ENCODE peak calls at places on chromosomes 12 and 14, in nine cellular contexts. Z is transverse colon, I is A549, S is ovary, F is IMR-90, E is stomach, N is adrenal gland, O is H1, H is breast epithelium. X is an unnamed sample. For H3K4me1, the result is how much of the 10 kb centered on the place peaks cover.

GRCh38 chr12:19945559-19946485 is 422.5 kb upstream of the PDE3A start:
- DNase-seq in E (no peak), S (no peak), Z (no peak), I (peak), O (no peak), N (no peak), F (peak), H (no peak), X (no peak)

GRCh38 chr12:64691227-64691792 is 67.9 kb downstream of the GNS start:
- DNase-seq in E (no peak), I (no peak), F (no peak), N (no peak), S (no peak), H (no peak), Z (no peak), O (no peak), X (no peak)

GRCh38 chr14:92352158-92352985 is 29.4 kb downstream of the SLC24A4 start:
- DNase-seq in E (no peak), I (peak), Z (no peak), O (peak), S (no peak), H (no peak), F (no peak), N (no peak), X (no peak)

GRCh38 chr14:92074555-92074954 is 31.8 kb downstream of the ATXN3 start:
- DNase-seq in I (no peak), H (no peak), E (no peak), Z (no peak), N (no peak), O (no peak), S (no peak), F (peak), X (no peak)

GRCh38 chr14:104610749-104611310 is 6.3 kb upstream of the TMEM179 start:
- DNase-seq in F (no peak), O (no peak), I (no peak), E (peak), H (peak), N (no peak), Z (no peak), S (no peak), X (no peak)

GRCh38 chr12:96493101-96493500 is 3.7 kb downstream of the CFAP54 start:
- DNase-seq in S (no peak), F (peak), H (no peak), Z (no peak), N (no peak), E (no peak), O (no peak), I (no peak), X (no peak)

GRCh38 chr14:69780092-69780491 is 13.2 kb downstream of the SRSF5 start:
- DNase-seq in F (no peak), S (no peak), H (no peak), I (no peak), O (no peak), E (no peak), Z (no peak), N (no peak), X (no peak)

GRCh38 chr12:94180558-94181296 is 32.4 kb downstream of the PLXNC1 start:
- DNase-seq in I (no peak), H (no peak), S (no peak), F (no peak), N (no peak), E (no peak), Z (no peak), O (no peak), X (no peak)

GRCh38 chr14:26606729-26607128 is 8.9 kb upstream of the NOVA1 start:
- DNase-seq in I (no peak), Z (no peak), S (no peak), F (peak), E (no peak), N (no peak), H (no peak), O (no peak), X (no peak)

GRCh38 chr12:75704664-75705063 is 193.3 kb upstream of the KRR1 start:
- DNase-seq in S (no peak), O (no peak), E (no peak), F (peak), Z (no peak), N (no peak), H (no peak), I (no peak), X (no peak)
- TF ChIP-seq POLR2A in S (no peak), O (no peak), E (no peak), F (no peak), Z (no peak), N (no peak), H (no peak), I (no peak), X (no peak)

GRCh38 chr14:105917933-105918436 is 391.6 kb downstream of the TMEM121 start:
- DNase-seq in H (peak), S (no peak), O (no peak), F (no peak), N (no peak), E (no peak), Z (no peak), I (no peak), X (no peak)

GRCh38 chr14:105918496-105919262 is 392.3 kb downstream of the TMEM121 start:
- DNase-seq in Z (no peak), O (no peak), S (no peak), I (no peak), H (peak), N (no peak), F (no peak), E (no peak), X (no peak)

GRCh38 chr14:105914738-105915385 is 388.5 kb downstream of the TMEM121 start:
- DNase-seq in I (no peak), N (no peak), E (no peak), Z (no peak), O (no peak), S (no peak), H (no peak), F (no peak), X (no peak)

GRCh38 chr14:105924951-105925591 is 398.7 kb downstream of the TMEM121 start:
- DNase-seq in O (no peak), S (no peak), N (no peak), H (no peak), Z (no peak), I (no peak), E (no peak), F (no peak), X (no peak)

DNA sequence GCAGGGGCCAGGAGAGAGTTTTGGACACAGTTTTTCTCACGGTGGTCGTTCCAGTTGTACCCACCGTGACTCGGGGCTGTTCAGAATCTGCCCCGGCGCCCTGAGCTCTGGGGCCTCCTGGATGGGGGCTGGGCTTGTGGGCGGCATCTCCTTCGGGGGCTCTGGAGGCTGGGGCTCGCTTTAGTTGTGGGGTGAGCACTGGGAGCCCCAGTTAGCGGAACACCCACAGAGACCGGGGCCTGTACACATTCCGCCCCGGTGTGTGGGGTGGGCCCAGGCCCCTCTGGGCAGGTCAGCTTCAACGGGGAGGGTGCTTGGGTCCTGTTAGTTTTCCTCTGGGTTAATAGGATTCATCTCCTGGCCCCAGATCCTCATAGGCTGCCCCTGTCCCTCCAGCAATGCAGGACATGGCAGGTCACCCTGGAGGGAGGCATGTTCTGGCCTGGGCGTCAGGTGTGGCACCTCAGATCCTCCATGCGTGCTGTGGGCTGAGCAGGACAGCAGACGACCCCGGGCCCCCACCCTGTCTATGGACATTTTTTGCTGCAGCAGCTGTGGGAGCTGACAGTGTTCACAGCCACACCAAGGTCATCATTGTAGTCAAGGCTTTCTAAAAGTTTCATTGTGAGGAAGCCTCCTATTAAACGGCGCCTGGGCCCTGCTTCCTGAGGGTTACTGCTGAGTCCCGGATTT is 393.2 kb downstream of the TMEM121 start:
- DNase-seq in F (no peak), H (peak), N (no peak), I (no peak), S (no peak), O (no peak), Z (no peak), E (no peak), X (no peak)
- H3K4me1 ChIP-seq in F (under half), H (under half), N (under half), I (under half), S (under half), O (under half), Z (under half), E (under half), X (under half)

DNA sequence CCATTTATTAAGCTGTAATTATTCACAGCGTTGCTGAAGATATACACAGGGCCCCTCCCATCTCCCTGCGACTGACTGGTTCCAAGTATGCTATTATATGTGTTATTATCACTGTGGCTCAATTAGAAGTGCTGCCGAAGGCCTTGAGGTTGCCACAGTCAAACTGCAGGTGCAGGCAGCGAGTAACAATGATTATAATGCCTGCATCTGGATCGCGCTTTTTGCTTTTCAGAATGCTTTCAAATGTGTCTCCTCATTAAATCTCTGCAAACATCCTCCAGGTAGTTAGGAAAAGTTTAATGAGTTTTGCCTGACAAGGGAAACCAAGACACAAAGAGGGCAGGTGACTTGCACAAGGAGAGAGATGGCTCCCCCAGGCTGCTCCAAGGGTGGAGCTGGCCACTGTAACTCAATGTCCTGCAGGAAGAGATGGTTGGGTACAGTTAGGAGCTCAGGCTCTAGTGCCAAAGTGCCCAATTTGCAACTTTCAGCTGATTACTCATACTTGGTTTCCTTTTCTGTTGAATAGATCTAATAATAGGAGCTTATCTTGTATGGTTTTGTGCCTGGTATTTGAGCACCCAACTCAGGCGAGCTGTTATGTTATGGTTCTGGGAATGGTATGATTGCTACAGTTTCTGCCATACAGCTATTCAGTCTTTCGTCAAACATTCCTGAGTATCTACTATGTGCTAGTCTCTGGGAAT is 1.7 kb upstream of the SYNE3 start:
- DNase-seq in Z (no peak), N (no peak), I (no peak), O (no peak), F (peak), E (no peak), S (no peak), H (no peak), X (no peak)
- H3K27ac ChIP-seq in Z (peak), N (no peak), I (no peak), O (no peak), F (no peak), E (peak), S (no peak), H (peak), X (peak)

GRCh38 chr14:100306506-100307214 is 416 bp upstream of the SLC25A29 start:
- DNase-seq in F (peak), I (peak), H (peak), O (no peak), E (peak), S (peak), Z (peak), N (peak), X (peak)
- TF ChIP-seq POLR2A in F (peak), I (peak), H (peak), O (no peak), E (no peak), S (peak), Z (peak), N (peak), X (peak)

GRCh38 chr12:46390881-46391280 is 18.3 kb upstream of the SLC38A2 start:
- DNase-seq in Z (no peak), E (no peak), H (no peak), O (no peak), F (no peak), S (no peak), I (no peak), N (no peak), X (no peak)

GRCh38 chr12:46388427-46388992 is 15.9 kb upstream of the SLC38A2 start:
- DNase-seq in E (no peak), S (no peak), O (no peak), H (no peak), N (no peak), F (peak), Z (no peak), I (no peak), X (no peak)

GRCh38 chr12:46389130-46389616 is 16.6 kb upstream of the SLC38A2 start:
- DNase-seq in N (peak), F (peak), S (no peak), Z (no peak), I (no peak), E (no peak), H (no peak), O (no peak), X (peak)

GRCh38 chr12:46390304-46390703 is 17.7 kb upstream of the SLC38A2 start:
- DNase-seq in I (no peak), F (no peak), S (no peak), Z (no peak), O (no peak), H (no peak), N (no peak), E (no peak), X (no peak)

DNA sequence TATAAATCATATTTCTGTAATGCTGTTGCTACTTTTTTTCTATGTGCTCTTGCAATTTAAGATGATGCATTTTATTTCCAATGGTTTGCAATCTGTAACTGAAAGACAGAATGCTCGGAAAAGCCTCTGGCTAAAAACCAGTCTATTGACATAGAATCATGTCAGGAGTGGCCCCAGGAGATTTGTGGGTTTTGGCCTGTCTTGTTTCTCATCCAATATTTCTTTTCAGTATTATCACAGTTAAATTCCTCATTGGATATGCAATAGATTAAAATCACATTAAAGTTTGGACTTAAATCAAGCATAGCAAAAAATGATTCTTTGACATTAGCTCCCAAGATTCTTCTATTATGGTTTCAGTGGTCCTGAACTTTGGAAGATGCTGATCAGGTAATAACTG is 19.1 kb upstream of the SLC38A2 start:
- DNase-seq in S (no peak), Z (no peak), O (no peak), F (no peak), I (no peak), E (no peak), H (no peak), N (no peak), X (peak)
- H3K4me1 ChIP-seq in S (under half), Z (under half), O (under half), F (under half), I (half or more), E (under half), H (under half), N (under half), X (under half)

GRCh38 chr12:90953956-90954421 is 987 bp downstream of the CCER1 start:
- DNase-seq in I (peak), N (no peak), O (peak), E (no peak), H (no peak), F (no peak), S (no peak), Z (no peak), X (no peak)

GRCh38 chr12:90951418-90952110 is 3.4 kb downstream of the CCER1 start:
- DNase-seq in N (no peak), O (no peak), S (no peak), I (no peak), Z (no peak), H (no peak), E (no peak), F (no peak), X (no peak)

GRCh38 chr12:90954921-90955320 is at the start of gene CCER1:
- DNase-seq in Z (no peak), N (no peak), H (no peak), F (no peak), S (no peak), I (no peak), E (no peak), O (no peak), X (no peak)

GRCh38 chr12:90958995-90959394 is 4.0 kb upstream of the CCER1 start:
- DNase-seq in Z (no peak), O (no peak), N (no peak), I (peak), F (peak), H (no peak), E (no peak), S (no peak), X (no peak)

GRCh38 chr12:90954428-90954827 is 548 bp downstream of the CCER1 start:
- DNase-seq in S (no peak), N (no peak), I (no peak), E (no peak), H (no peak), O (no peak), Z (no peak), F (no peak), X (no peak)
- H3K27ac ChIP-seq in S (no peak), N (no peak), I (no peak), E (no peak), H (no peak), O (no peak), Z (no peak), F (no peak), X (no peak)

GRCh38 chr14:73743431-73743931 is 29.3 kb upstream of the PNMA1 start:
- DNase-seq in F (no peak), N (peak), O (no peak), H (no peak), Z (peak), I (no peak), S (no peak), E (no peak), X (no peak)
- TF ChIP-seq POLR2A in F (no peak), N (no peak), O (no peak), H (no peak), Z (no peak), I (no peak), S (no peak), E (no peak), X (no peak)

GRCh38 chr12:108299516-108299915 is 39.6 kb downstream of the CMKLR1 start:
- DNase-seq in Z (no peak), H (no peak), F (no peak), N (no peak), I (no peak), O (no peak), S (no peak), E (no peak), X (no peak)

GRCh38 chr12:108302034-108302433 is 37.1 kb downstream of the CMKLR1 start:
- DNase-seq in S (no peak), H (no peak), Z (no peak), E (no peak), N (no peak), O (no peak), F (no peak), I (no peak), X (no peak)

GRCh38 chr12:108298761-108299275 is 40.3 kb downstream of the CMKLR1 start:
- DNase-seq in H (no peak), S (no peak), F (no peak), O (no peak), N (no peak), Z (no peak), I (no peak), E (no peak), X (no peak)

GRCh38 chr12:108301346-108301745 is 37.8 kb downstream of the CMKLR1 start:
- DNase-seq in N (no peak), F (no peak), Z (no peak), E (no peak), H (no peak), O (no peak), I (no peak), S (no peak), X (no peak)

DNA sequence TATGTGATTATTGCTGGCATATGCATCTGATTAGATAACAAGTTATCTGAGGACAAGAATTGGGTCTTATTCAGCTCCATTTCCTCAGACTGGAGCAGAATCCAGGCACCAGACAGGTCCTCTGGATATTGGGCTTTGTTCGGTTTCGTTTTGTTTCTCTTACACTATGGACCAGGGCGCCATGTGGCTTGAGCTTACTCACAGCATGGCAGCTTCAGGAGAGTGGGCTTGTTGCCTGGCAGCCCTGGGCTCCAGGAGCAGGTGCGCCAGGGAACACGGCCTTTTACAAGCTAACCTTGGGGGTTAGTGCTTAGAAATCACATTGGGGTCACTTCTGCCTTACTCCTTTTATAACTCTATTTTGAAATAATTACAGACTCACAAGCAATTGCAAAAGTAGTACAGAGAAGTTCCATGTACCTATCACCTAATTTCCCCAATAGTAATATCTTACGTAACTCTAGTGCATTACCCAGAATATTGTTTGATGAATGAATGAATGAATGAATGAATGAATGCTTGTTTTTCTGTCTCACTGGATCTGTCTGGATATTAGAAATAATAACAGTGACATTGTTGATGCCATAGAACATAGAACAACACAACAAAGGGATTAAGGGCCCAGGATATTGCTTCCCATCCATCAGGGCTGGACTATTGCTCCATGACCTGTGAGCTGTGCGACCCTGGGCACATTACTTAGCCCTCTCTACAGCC is 39.0 kb downstream of the CMKLR1 start:
- DNase-seq in F (no peak), H (no peak), O (no peak), N (no peak), I (no peak), S (no peak), E (no peak), Z (no peak), X (no peak)
- H3K4me1 ChIP-seq in F (under half), H (under half), O (under half), N (under half), I (under half), S (under half), E (under half), Z (under half), X (half or more)

DNA sequence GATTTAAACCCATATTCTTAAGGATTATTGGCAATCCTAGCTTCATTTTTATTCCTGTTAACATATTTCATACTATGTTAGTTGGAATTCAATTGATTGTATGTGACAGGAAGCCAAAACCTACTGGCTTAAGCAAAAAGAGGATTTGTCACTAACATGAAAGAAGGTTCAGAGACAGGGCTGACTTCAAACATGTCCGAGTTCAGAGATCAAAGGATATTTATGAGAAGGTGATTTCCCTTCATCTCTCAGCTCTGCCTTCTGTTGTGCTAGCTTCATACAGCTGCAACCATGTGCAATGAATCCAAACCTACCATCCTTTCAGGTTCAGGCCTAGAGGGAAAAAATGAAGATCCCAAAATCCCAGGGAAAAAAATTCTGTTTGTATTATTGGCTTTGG is 349.7 kb downstream of the ATP23 start:
- DNase-seq in N (no peak), H (no peak), S (no peak), F (no peak), Z (no peak), I (no peak), O (no peak), E (no peak), X (no peak)
- H3K27ac ChIP-seq in N (no peak), H (no peak), S (no peak), F (no peak), Z (no peak), I (no peak), O (no peak), E (no peak), X (no peak)

X was measured in tibial nerve.